ENCODE peak calls at places on chromosomes 1 and 21, in four cellular contexts. D, C, Q and I are unnamed samples.
A peak's percentile ranks its signal among the peaks of the same experiment; 100 is the strongest.

GRCh38 chr1:47192458-47193384 is 2.9 kb upstream of the PDZK1IP1 start:
- DNase-seq in D (peak; percentile 32), C (peak; percentile 82), Q (peak; percentile 47), I (peak; percentile 41)

GRCh38 chr1:227654858-227655752 is 80.0 kb downstream of the JMJD4 start:
- DNase-seq in D (no peak), C (no peak), Q (no peak), I (no peak)

GRCh38 chr21:45322960-45323461 is 35.3 kb upstream of the POFUT2 start:
- DNase-seq in D (no peak), C (no peak), Q (no peak), I (no peak)

GRCh38 chr1:159823401-159823800 is 3.3 kb upstream of the SLAMF8 start:
- DNase-seq in D (no peak), C (peak; percentile 35), Q (no peak), I (no peak)

GRCh38 chr1:60126733-60127132 is 53.2 kb upstream of the C1orf87 start:
- DNase-seq in D (no peak), C (no peak), Q (no peak), I (no peak)

GRCh38 chr1:203143671-203144070 is 16.1 kb downstream of the ADORA1 start:
- DNase-seq in D (no peak), C (no peak), Q (no peak), I (no peak)

GRCh38 chr1:86061660-86062059 is 94.9 kb downstream of the COL24A1 start:
- DNase-seq in D (no peak), C (no peak), Q (no peak), I (no peak)

GRCh38 chr1:214425101-214425500 is 126.3 kb downstream of the PTPN14 start:
- DNase-seq in D (no peak), C (no peak), Q (no peak), I (no peak)

GRCh38 chr1:62882705-62883104 is 98.8 kb downstream of the ATG4C start:
- DNase-seq in D (no peak), C (no peak), Q (no peak), I (no peak)

GRCh38 chr1:244214009-244214967 is 163.2 kb downstream of the ZBTB18 start:
- DNase-seq in D (peak; percentile 97), C (peak; percentile 10), Q (no peak), I (no peak)

GRCh38 chr1:56864430-56864829 is 9.8 kb downstream of the C8A start:
- DNase-seq in D (no peak), C (no peak), Q (no peak), I (no peak)

GRCh38 chr1:169741666-169742394 is 8.0 kb upstream of the SELE start:
- DNase-seq in D (no peak), C (no peak), Q (no peak), I (no peak)

GRCh38 chr1:211337430-211338227 is 11.0 kb downstream of the TRAF5 start:
- DNase-seq in D (no peak), C (no peak), Q (no peak), I (no peak)

GRCh38 chr21:34852438-34852837 is 183.6 kb downstream of the CLIC6 start:
- DNase-seq in D (no peak), C (no peak), Q (no peak), I (no peak)

DNA sequence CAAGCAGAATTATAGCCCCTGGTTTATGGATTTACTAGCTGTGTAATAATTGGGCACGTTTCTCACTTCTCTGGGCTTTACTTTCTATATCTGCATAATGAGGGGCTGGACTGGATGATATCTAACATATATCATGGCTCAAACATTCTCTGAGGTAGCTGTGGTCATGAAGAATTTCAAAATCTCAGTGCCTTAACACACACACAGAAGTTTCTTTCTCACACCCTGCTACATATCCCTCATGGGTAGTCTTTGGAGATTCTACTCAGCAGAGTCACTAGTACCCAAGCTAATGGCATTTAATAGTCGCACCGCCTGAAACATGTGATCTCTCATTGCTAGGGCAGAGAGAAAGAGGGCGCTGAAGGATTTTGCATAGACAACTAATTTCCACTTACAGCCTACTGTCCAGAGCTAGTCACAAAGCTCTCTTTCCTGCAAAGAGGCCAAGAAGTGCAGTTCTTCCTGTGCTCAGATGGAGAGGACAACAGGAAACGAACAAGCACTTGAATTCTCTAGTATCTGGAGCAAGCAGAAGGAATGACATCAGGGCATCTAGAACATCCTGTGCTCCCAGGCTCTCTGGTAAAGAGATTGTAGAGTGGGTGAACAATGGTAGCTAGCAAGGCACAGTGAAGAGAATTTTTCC is 183.5 kb upstream of the PTBP2 start:
- DNase-seq in D (no peak), C (peak; percentile 13), Q (no peak), I (no peak)
- H3K27ac ChIP-seq in D (peak overlapping the region; percentile 40), C (peak overlapping the region; percentile 87), Q (no peak overlapping the region), I (no peak overlapping the region)

GRCh38 chr1:183212870-183213269 is 26.8 kb downstream of the LAMC2 start:
- DNase-seq in D (no peak), C (no peak), Q (no peak), I (no peak)

GRCh38 chr1:183210678-183211077 is 24.6 kb downstream of the LAMC2 start:
- DNase-seq in D (no peak), C (no peak), Q (no peak), I (no peak)

GRCh38 chr1:183205196-183205781 is 19.2 kb downstream of the LAMC2 start:
- DNase-seq in D (peak; percentile 20), C (no peak), Q (no peak), I (no peak)

GRCh38 chr1:183206538-183207117 is 20.6 kb downstream of the LAMC2 start:
- DNase-seq in D (no peak), C (no peak), Q (no peak), I (no peak)

DNA sequence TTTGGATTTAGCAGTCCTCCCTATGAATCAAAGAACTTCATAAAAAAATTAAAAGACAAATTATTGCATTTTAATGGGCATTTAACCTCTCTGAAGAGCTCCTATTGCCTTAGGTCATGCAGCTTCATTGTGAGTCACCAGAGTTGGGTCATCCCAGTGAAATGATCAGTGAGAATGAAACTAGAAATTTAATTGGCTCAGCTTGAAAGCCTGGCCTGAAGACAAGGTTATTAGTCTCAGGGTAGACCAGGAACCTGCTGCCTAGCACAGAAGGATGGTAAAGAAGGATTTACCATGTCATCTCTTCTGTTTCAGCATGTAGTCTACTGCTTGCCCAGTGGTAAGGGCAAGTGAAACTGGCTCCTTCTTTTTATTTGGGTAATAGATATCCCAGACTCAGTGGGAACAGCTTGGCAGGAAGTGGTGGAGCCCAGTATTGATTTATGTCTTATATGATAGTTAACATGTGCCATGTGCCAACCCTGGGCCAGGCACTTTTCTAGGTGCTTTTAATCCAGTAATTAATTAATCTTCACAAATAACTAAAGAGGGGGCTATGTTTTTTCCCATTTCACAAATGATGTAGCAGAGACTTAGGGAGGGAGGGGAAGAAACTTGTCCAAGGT is 23.6 kb downstream of the LAMC2 start:
- DNase-seq in D (no peak), C (no peak), Q (no peak), I (no peak)
- H3K27ac ChIP-seq in D (no peak overlapping the region), C (no peak overlapping the region), Q (no peak overlapping the region), I (no peak overlapping the region)

GRCh38 chr1:41476807-41477361 is 7.6 kb downstream of the EDN2 start:
- DNase-seq in D (no peak), C (peak; percentile 89), Q (no peak), I (no peak)
- H3K27ac ChIP-seq in D (no peak overlapping the region), C (peak overlapping the region; percentile 56), Q (no peak overlapping the region), I (no peak overlapping the region)

GRCh38 chr1:164777518-164777917 is 218.5 kb downstream of the PBX1 start:
- DNase-seq in D (no peak), C (no peak), Q (no peak), I (no peak)

GRCh38 chr1:164774413-164774812 is 215.4 kb downstream of the PBX1 start:
- DNase-seq in D (no peak), C (no peak), Q (no peak), I (no peak)

GRCh38 chr1:164772635-164773034 is 213.7 kb downstream of the PBX1 start:
- DNase-seq in D (peak; percentile 74), C (peak; percentile 65), Q (no peak), I (no peak)

GRCh38 chr1:164773146-164773545 is 214.2 kb downstream of the PBX1 start:
- DNase-seq in D (no peak), C (no peak), Q (no peak), I (no peak)

DNA sequence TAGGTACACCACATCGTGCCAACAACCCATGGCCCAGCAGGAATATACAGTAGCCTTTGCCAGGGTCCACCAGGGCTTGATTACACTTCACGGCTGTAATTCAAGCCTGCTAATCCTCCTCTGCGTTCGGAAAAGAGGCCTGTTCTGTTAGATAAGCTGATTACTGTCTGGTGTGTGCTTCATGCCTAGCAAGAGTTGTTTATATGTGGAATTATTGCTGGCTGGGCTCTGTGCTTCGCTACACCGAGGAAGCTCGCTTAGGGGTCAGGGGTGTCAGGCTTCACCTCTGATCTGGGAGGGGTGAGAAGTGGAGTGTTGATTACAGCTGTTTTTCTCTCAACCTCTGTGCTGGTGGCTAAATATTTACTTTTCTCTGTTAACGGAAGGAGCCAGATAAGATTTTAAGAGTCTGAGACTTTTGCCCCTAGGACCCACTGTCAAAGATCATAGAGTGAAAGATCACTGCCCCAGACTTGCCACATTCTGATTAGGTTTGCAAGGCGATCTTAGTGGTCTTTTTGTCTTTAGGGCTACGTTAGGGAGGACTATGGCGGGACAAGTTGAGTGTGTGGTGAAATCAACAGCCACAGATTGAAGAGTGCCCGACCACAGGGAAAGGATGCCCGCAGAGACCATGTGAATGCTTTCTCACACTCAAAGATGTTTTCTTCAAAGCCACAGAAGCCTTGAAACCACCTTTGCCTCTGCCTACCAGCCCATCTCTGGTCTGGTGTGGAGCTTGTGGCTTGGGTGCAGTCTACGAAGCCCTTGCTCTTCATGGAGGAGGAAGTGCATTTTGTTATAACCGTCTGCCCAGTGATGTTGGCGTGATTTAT is 216.1 kb downstream of the PBX1 start:
- DNase-seq in D (no peak), C (peak; percentile 41), Q (no peak), I (no peak)
- H3K27ac ChIP-seq in D (no peak overlapping the region), C (peak overlapping the region; percentile 63), Q (no peak overlapping the region), I (no peak overlapping the region)

GRCh38 chr1:2061065-2061778 is 11.0 kb downstream of the PRKCZ start:
- DNase-seq in D (no peak), C (no peak), Q (no peak), I (no peak)

GRCh38 chr1:2059290-2059953 is 9.2 kb downstream of the PRKCZ start:
- DNase-seq in D (no peak), C (no peak), Q (no peak), I (no peak)

GRCh38 chr1:2056955-2057590 is 6.9 kb downstream of the PRKCZ start:
- DNase-seq in D (no peak), C (no peak), Q (no peak), I (no peak)

GRCh38 chr1:2060082-2060481 is 9.9 kb downstream of the PRKCZ start:
- DNase-seq in D (no peak), C (no peak), Q (no peak), I (no peak)

DNA sequence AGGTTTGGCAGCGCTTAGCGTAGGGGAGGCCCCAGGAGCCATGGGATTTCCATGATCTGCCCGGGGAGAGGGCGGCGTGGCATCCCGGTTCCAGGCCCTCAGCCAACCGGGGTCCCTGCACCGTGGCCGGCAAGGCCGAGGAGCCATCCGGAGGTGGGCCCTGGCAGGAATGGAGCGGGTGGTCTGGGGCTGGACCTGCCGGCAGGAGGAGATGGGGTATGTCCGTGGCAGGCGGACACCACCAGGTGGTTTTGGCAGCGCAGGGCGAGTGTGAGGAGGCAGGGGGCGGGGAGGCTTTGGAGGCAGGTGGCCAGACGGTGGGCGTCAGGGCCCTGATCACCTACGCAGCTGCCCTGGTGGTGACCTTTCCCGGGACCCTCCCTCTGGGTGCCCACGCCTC is 10.3 kb downstream of the PRKCZ start:
- DNase-seq in D (no peak), C (no peak), Q (no peak), I (no peak)
- H3K27ac ChIP-seq in D (no peak overlapping the region), C (no peak overlapping the region), Q (no peak overlapping the region), I (no peak overlapping the region)

DNA sequence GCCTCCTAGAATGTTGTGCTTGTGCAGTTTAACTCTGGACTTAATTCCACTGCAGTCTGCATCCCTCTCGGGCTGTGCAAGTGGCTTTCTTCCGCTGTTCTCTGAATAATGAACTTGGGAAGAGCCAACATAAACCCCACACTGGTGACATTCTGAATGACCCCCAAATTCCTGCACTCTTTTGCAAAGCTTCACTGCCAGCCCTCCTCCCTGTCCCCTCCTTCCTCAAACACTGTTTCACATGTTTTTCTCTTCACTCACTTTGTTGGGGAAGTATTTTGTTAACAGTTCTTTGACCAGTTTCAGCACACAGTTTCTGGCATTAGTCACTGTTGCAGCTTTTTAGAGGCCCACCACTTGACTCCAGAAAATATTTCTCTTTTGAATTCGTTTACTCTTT is 39.7 kb downstream of the GNG12 start:
- DNase-seq in D (no peak), C (no peak), Q (no peak), I (no peak)
- H3K27ac ChIP-seq in D (peak overlapping the region; percentile 67), C (peak overlapping the region; percentile 40), Q (no peak overlapping the region), I (no peak overlapping the region)